ENCODE peak calls at places on chromosomes 2 and 18, in seven cellular contexts. One of them, this sample, is unnamed.

GRCh38 chr18:47968721-47969120 is 38.3 kb upstream of the SMAD2 start:
- DNase-seq in suprapubic skin: no peak
- DNase-seq in GM23248: peak; percentile 63
- DNase-seq in body of pancreas: no peak
- DNase-seq in colonic mucosa: no peak
- DNase-seq in OCI-LY7: no peak
- DNase-seq in CD8-positive, alpha-beta memory T cell: no peak
- DNase-seq in this sample: no peak

GRCh38 chr2:9375857-9376428 is 47.4 kb downstream of the ITGB1BP1 start:
- DNase-seq in GM23248: no peak
- DNase-seq in CD8-positive, alpha-beta memory T cell: no peak
- DNase-seq in body of pancreas: no peak
- DNase-seq in suprapubic skin: no peak
- DNase-seq in OCI-LY7: peak; percentile 61
- DNase-seq in colonic mucosa: no peak
- DNase-seq in this sample: peak; percentile 29

GRCh38 chr2:11688222-11689069 is 18.5 kb upstream of the NTSR2 start:
- DNase-seq in suprapubic skin: peak; percentile 89
- DNase-seq in CD8-positive, alpha-beta memory T cell: peak; percentile 71
- DNase-seq in colonic mucosa: peak; percentile 83
- DNase-seq in GM23248: peak; percentile 84
- DNase-seq in body of pancreas: peak; percentile 79
- DNase-seq in OCI-LY7: peak; percentile 82
- DNase-seq in this sample: peak; percentile 79

GRCh38 chr18:47915229-47915628 is 15.2 kb downstream of the SMAD2 start:
- DNase-seq in GM23248: peak; percentile 30
- DNase-seq in CD8-positive, alpha-beta memory T cell: no peak
- DNase-seq in body of pancreas: no peak
- DNase-seq in OCI-LY7: no peak
- DNase-seq in colonic mucosa: no peak
- DNase-seq in suprapubic skin: no peak
- DNase-seq in this sample: no peak

GRCh38 chr2:53252115-53252514 is 515.5 kb upstream of the CHAC2 start:
- DNase-seq in OCI-LY7: no peak
- DNase-seq in colonic mucosa: no peak
- DNase-seq in suprapubic skin: no peak
- DNase-seq in body of pancreas: no peak
- DNase-seq in GM23248: no peak
- DNase-seq in CD8-positive, alpha-beta memory T cell: no peak
- DNase-seq in this sample: no peak

GRCh38 chr2:181678033-181678586 is 2.2 kb downstream of the NEUROD1 start:
- DNase-seq in CD8-positive, alpha-beta memory T cell: peak; percentile 11
- DNase-seq in body of pancreas: peak; percentile 76
- DNase-seq in colonic mucosa: peak; percentile 56
- DNase-seq in OCI-LY7: no peak
- DNase-seq in suprapubic skin: no peak
- DNase-seq in GM23248: peak; percentile 84
- DNase-seq in this sample: no peak

GRCh38 chr18:79523221-79523737 is 127.5 kb downstream of the NFATC1 start:
- DNase-seq in colonic mucosa: no peak
- DNase-seq in CD8-positive, alpha-beta memory T cell: no peak
- DNase-seq in body of pancreas: no peak
- DNase-seq in OCI-LY7: peak; percentile 62
- DNase-seq in GM23248: no peak
- DNase-seq in suprapubic skin: no peak
- DNase-seq in this sample: peak; percentile 65

GRCh38 chr2:127220807-127221527 is 868 bp upstream of the CYP27C1 start:
- DNase-seq in OCI-LY7: no peak
- DNase-seq in body of pancreas: no peak
- DNase-seq in GM23248: no peak
- DNase-seq in suprapubic skin: no peak
- DNase-seq in colonic mucosa: no peak
- DNase-seq in CD8-positive, alpha-beta memory T cell: no peak
- DNase-seq in this sample: no peak

GRCh38 chr2:112024896-112025491 is 30.1 kb upstream of the TMEM87B start:
- DNase-seq in CD8-positive, alpha-beta memory T cell: no peak
- DNase-seq in body of pancreas: no peak
- DNase-seq in OCI-LY7: no peak
- DNase-seq in suprapubic skin: no peak
- DNase-seq in colonic mucosa: no peak
- DNase-seq in GM23248: no peak
- DNase-seq in this sample: no peak

GRCh38 chr18:7370812-7371211 is 139.9 kb downstream of the LRRC30 start:
- DNase-seq in colonic mucosa: no peak
- DNase-seq in GM23248: no peak
- DNase-seq in OCI-LY7: no peak
- DNase-seq in suprapubic skin: no peak
- DNase-seq in CD8-positive, alpha-beta memory T cell: no peak
- DNase-seq in body of pancreas: peak; percentile 28
- DNase-seq in this sample: no peak

GRCh38 chr2:10389596-10389995 is 58.5 kb downstream of the ODC1 start:
- DNase-seq in GM23248: peak; percentile 79
- DNase-seq in body of pancreas: no peak
- DNase-seq in suprapubic skin: no peak
- DNase-seq in colonic mucosa: no peak
- DNase-seq in CD8-positive, alpha-beta memory T cell: no peak
- DNase-seq in OCI-LY7: no peak
- DNase-seq in this sample: peak; percentile 74

GRCh38 chr18:5974696-5975095 is 79.4 kb upstream of the TMEM200C start:
- DNase-seq in OCI-LY7: no peak
- DNase-seq in suprapubic skin: no peak
- DNase-seq in GM23248: no peak
- DNase-seq in body of pancreas: no peak
- DNase-seq in colonic mucosa: no peak
- DNase-seq in CD8-positive, alpha-beta memory T cell: no peak
- DNase-seq in this sample: no peak

GRCh38 chr2:109242654-109243331 is 113.8 kb downstream of the SH3RF3 start:
- DNase-seq in OCI-LY7: no peak
- DNase-seq in body of pancreas: peak; percentile 60
- DNase-seq in GM23248: peak; percentile 93
- DNase-seq in suprapubic skin: no peak
- DNase-seq in CD8-positive, alpha-beta memory T cell: no peak
- DNase-seq in colonic mucosa: no peak
- DNase-seq in this sample: no peak

GRCh38 chr18:54716586-54716985 is 111.7 kb upstream of the RAB27B start:
- DNase-seq in colonic mucosa: peak; percentile 41
- DNase-seq in GM23248: no peak
- DNase-seq in CD8-positive, alpha-beta memory T cell: no peak
- DNase-seq in body of pancreas: peak; percentile 46
- DNase-seq in suprapubic skin: no peak
- DNase-seq in OCI-LY7: no peak
- DNase-seq in this sample: no peak

GRCh38 chr2:60356346-60356745 is 197.1 kb downstream of the BCL11A start:
- DNase-seq in CD8-positive, alpha-beta memory T cell: no peak
- DNase-seq in OCI-LY7: peak; percentile 64
- DNase-seq in suprapubic skin: no peak
- DNase-seq in colonic mucosa: no peak
- DNase-seq in body of pancreas: no peak
- DNase-seq in GM23248: peak; percentile 13
- DNase-seq in this sample: no peak

GRCh38 chr2:59490994-59491393 is 1062.5 kb downstream of the BCL11A start:
- DNase-seq in CD8-positive, alpha-beta memory T cell: no peak
- DNase-seq in GM23248: no peak
- DNase-seq in suprapubic skin: no peak
- DNase-seq in body of pancreas: no peak
- DNase-seq in OCI-LY7: no peak
- DNase-seq in colonic mucosa: peak; percentile 18
- DNase-seq in this sample: no peak

GRCh38 chr2:179265082-179265575 is 497 bp upstream of the SESTD1 start:
- DNase-seq in suprapubic skin: no peak
- DNase-seq in CD8-positive, alpha-beta memory T cell: no peak
- DNase-seq in GM23248: peak; percentile 90
- DNase-seq in OCI-LY7: no peak
- DNase-seq in colonic mucosa: no peak
- DNase-seq in body of pancreas: no peak
- DNase-seq in this sample: no peak

GRCh38 chr2:97747285-97747684 is 33.9 kb downstream of the ZAP70 start:
- DNase-seq in GM23248: no peak
- DNase-seq in CD8-positive, alpha-beta memory T cell: no peak
- DNase-seq in suprapubic skin: no peak
- DNase-seq in colonic mucosa: no peak
- DNase-seq in body of pancreas: no peak
- DNase-seq in OCI-LY7: no peak
- DNase-seq in this sample: no peak

GRCh38 chr2:30588891-30589495 is 141.9 kb downstream of the LCLAT1 start:
- DNase-seq in GM23248: no peak
- DNase-seq in OCI-LY7: no peak
- DNase-seq in CD8-positive, alpha-beta memory T cell: no peak
- DNase-seq in colonic mucosa: no peak
- DNase-seq in suprapubic skin: no peak
- DNase-seq in body of pancreas: no peak
- DNase-seq in this sample: no peak

GRCh38 chr2:152573168-152573567 is 144.1 kb downstream of the PRPF40A start:
- DNase-seq in colonic mucosa: no peak
- DNase-seq in body of pancreas: peak; percentile 61
- DNase-seq in CD8-positive, alpha-beta memory T cell: no peak
- DNase-seq in suprapubic skin: no peak
- DNase-seq in GM23248: peak; percentile 96
- DNase-seq in OCI-LY7: no peak
- DNase-seq in this sample: no peak

GRCh38 chr18:63155910-63156773 is 163.4 kb downstream of the BCL2 start:
- DNase-seq in suprapubic skin: no peak
- DNase-seq in GM23248: no peak
- DNase-seq in CD8-positive, alpha-beta memory T cell: no peak
- DNase-seq in colonic mucosa: no peak
- DNase-seq in body of pancreas: no peak
- DNase-seq in OCI-LY7: no peak
- DNase-seq in this sample: no peak

GRCh38 chr2:158825021-158825420 is 29.9 kb downstream of the DAPL1 start:
- DNase-seq in OCI-LY7: no peak
- DNase-seq in suprapubic skin: no peak
- DNase-seq in body of pancreas: no peak
- DNase-seq in colonic mucosa: no peak
- DNase-seq in CD8-positive, alpha-beta memory T cell: no peak
- DNase-seq in GM23248: no peak
- DNase-seq in this sample: no peak

GRCh38 chr18:54843302-54843701 is 15.0 kb downstream of the RAB27B start:
- DNase-seq in OCI-LY7: no peak
- DNase-seq in body of pancreas: no peak
- DNase-seq in CD8-positive, alpha-beta memory T cell: no peak
- DNase-seq in colonic mucosa: no peak
- DNase-seq in GM23248: peak; percentile 52
- DNase-seq in suprapubic skin: no peak
- DNase-seq in this sample: no peak

GRCh38 chr2:239157269-239157668 is 243.6 kb downstream of the HDAC4 start:
- DNase-seq in CD8-positive, alpha-beta memory T cell: no peak
- DNase-seq in GM23248: no peak
- DNase-seq in suprapubic skin: peak; percentile 34
- DNase-seq in colonic mucosa: peak; percentile 44
- DNase-seq in OCI-LY7: no peak
- DNase-seq in body of pancreas: no peak
- DNase-seq in this sample: peak; percentile 43

GRCh38 chr2:121596221-121597080 is 52.8 kb downstream of the CLASP1 start:
- DNase-seq in suprapubic skin: no peak
- DNase-seq in OCI-LY7: peak; percentile 80
- DNase-seq in body of pancreas: peak; percentile 65
- DNase-seq in colonic mucosa: peak; percentile 44
- DNase-seq in CD8-positive, alpha-beta memory T cell: no peak
- DNase-seq in GM23248: peak; percentile 66
- DNase-seq in this sample: no peak

GRCh38 chr2:58535182-58535581 is 294.1 kb upstream of the FANCL start:
- DNase-seq in CD8-positive, alpha-beta memory T cell: no peak
- DNase-seq in OCI-LY7: no peak
- DNase-seq in colonic mucosa: no peak
- DNase-seq in body of pancreas: no peak
- DNase-seq in suprapubic skin: no peak
- DNase-seq in GM23248: no peak
- DNase-seq in this sample: no peak

GRCh38 chr2:156619021-156619539 is 182.9 kb downstream of the GPD2 start:
- DNase-seq in CD8-positive, alpha-beta memory T cell: no peak
- DNase-seq in colonic mucosa: no peak
- DNase-seq in GM23248: no peak
- DNase-seq in OCI-LY7: no peak
- DNase-seq in body of pancreas: no peak
- DNase-seq in suprapubic skin: no peak
- DNase-seq in this sample: no peak

DNA sequence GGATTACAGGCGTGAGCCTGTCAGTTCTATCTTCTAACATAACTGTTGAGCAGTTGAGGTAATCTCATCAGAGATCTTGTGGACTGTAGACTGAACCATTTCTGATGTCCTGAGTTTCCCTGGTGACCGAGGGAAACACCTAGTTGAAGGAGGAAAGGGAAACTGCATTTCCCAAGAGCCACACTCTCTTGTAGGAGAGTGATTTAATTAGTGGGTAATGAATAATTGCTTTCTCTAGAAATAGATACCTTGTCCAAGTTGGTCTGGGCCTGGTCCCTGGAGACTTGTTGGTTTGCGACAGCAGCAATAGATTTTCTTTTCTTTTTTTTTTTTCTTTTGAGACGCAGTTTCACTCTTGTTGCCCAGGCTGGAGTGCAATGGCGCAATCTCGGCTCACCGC is 7.4 kb downstream of the TTLL4 start:
- DNase-seq in colonic mucosa: no peak
- DNase-seq in suprapubic skin: no peak
- DNase-seq in body of pancreas: no peak
- DNase-seq in OCI-LY7: no peak
- DNase-seq in GM23248: no peak
- DNase-seq in CD8-positive, alpha-beta memory T cell: no peak
- DNase-seq in this sample: no peak
- H3K4me3 ChIP-seq in colonic mucosa: no peak overlapping the region
- H3K4me3 ChIP-seq in suprapubic skin: no peak overlapping the region
- H3K4me3 ChIP-seq in body of pancreas: no peak overlapping the region
- H3K4me3 ChIP-seq in OCI-LY7: no peak overlapping the region
- H3K4me3 ChIP-seq in GM23248: no peak overlapping the region
- H3K4me3 ChIP-seq in CD8-positive, alpha-beta memory T cell: no peak overlapping the region
- H3K4me3 ChIP-seq in this sample: no peak overlapping the region

GRCh38 chr2:101148777-101149176 is 2.4 kb downstream of the TBC1D8 start:
- DNase-seq in colonic mucosa: no peak
- DNase-seq in OCI-LY7: no peak
- DNase-seq in CD8-positive, alpha-beta memory T cell: no peak
- DNase-seq in body of pancreas: no peak
- DNase-seq in suprapubic skin: no peak
- DNase-seq in GM23248: no peak
- DNase-seq in this sample: no peak
- H3K4me1 ChIP-seq in colonic mucosa: no peaks in the 10 kb centered on the region
- H3K4me1 ChIP-seq in OCI-LY7: peaks cover 6% of the 10 kb centered on the region
- H3K4me1 ChIP-seq in CD8-positive, alpha-beta memory T cell: peaks cover 26% of the 10 kb centered on the region
- H3K4me1 ChIP-seq in body of pancreas: peaks cover 71% of the 10 kb centered on the region
- H3K4me1 ChIP-seq in suprapubic skin: peaks cover 51% of the 10 kb centered on the region
- H3K4me1 ChIP-seq in GM23248: peaks cover 24% of the 10 kb centered on the region
- H3K4me1 ChIP-seq in this sample: no peaks in the 10 kb centered on the region

DNA sequence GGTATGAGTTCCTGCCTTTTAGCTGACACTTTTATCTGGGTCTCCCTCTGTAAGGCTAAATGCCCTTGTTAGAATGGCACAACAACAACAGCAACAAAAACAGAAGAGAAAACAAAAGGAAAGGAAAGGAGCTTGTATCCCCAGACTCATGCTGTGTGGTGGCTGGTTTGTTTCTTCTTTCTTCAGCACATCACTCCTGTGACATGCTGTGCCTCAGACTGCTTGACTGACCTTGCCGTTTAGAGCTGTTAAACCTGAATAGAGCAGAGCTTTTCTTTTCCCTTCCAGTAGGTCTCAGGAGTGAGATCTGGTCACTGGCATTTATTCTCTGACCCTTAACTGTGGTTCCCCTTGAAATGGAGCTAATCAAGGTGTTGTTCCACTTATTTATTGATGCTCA is 18.9 kb downstream of the GALNT13 start:
- DNase-seq in CD8-positive, alpha-beta memory T cell: no peak
- DNase-seq in colonic mucosa: no peak
- DNase-seq in GM23248: no peak
- DNase-seq in OCI-LY7: no peak
- DNase-seq in suprapubic skin: no peak
- DNase-seq in body of pancreas: no peak
- DNase-seq in this sample: no peak
- H3K4me3 ChIP-seq in CD8-positive, alpha-beta memory T cell: no peak overlapping the region
- H3K4me3 ChIP-seq in colonic mucosa: no peak overlapping the region
- H3K4me3 ChIP-seq in GM23248: no peak overlapping the region
- H3K4me3 ChIP-seq in OCI-LY7: no peak overlapping the region
- H3K4me3 ChIP-seq in suprapubic skin: no peak overlapping the region
- H3K4me3 ChIP-seq in body of pancreas: no peak overlapping the region
- H3K4me3 ChIP-seq in this sample: no peak overlapping the region

GRCh38 chr2:201415149-201415548 is 36.1 kb downstream of the TRAK2 start:
- DNase-seq in colonic mucosa: no peak
- DNase-seq in OCI-LY7: no peak
- DNase-seq in CD8-positive, alpha-beta memory T cell: no peak
- DNase-seq in body of pancreas: no peak
- DNase-seq in GM23248: no peak
- DNase-seq in suprapubic skin: no peak
- DNase-seq in this sample: no peak
- H3K4me1 ChIP-seq in colonic mucosa: no peaks in the 10 kb centered on the region
- H3K4me1 ChIP-seq in OCI-LY7: peaks cover 18% of the 10 kb centered on the region
- H3K4me1 ChIP-seq in CD8-positive, alpha-beta memory T cell: peaks cover 45% of the 10 kb centered on the region
- H3K4me1 ChIP-seq in body of pancreas: peaks cover 19% of the 10 kb centered on the region
- H3K4me1 ChIP-seq in GM23248: peaks cover 40% of the 10 kb centered on the region
- H3K4me1 ChIP-seq in suprapubic skin: peaks cover 32% of the 10 kb centered on the region
- H3K4me1 ChIP-seq in this sample: peaks cover 11% of the 10 kb centered on the region

This sample was measured in Peyer's patch.